ENCODE peak calls at places on chromosomes 5 and 9, in seven cellular contexts. D is heart right ventricle, H is thyroid gland, U is H1, J is dorsolateral prefrontal cortex, O is IMR-90, C is right lobe of liver. M is an unnamed sample.

GRCh38 chr9:89797255-89797654 is 192.4 kb downstream of the GADD45G start:
- DNase-seq in D (no peak), H (no peak), U (no peak), O (no peak), J (no peak), C (no peak), M (no peak)

GRCh38 chr5:136309932-136310598 is 55.3 kb downstream of the TRPC7 start:
- DNase-seq in U (no peak), O (no peak), J (no peak), H (no peak), C (no peak), D (no peak), M (no peak)

GRCh38 chr5:1467341-1468246 is 22.4 kb upstream of the SLC6A3 start:
- DNase-seq in C (peak; percentile 55), H (no peak), D (no peak), U (no peak), O (no peak), J (no peak), M (no peak)

GRCh38 chr5:64147379-64147778 is 18.3 kb upstream of the RNF180 start:
- DNase-seq in O (no peak), H (no peak), D (no peak), C (no peak), U (no peak), J (no peak), M (no peak)

GRCh38 chr9:135818718-135819475 is 88.4 kb downstream of the CAMSAP1 start:
- DNase-seq in H (no peak), J (no peak), U (no peak), O (no peak), C (no peak), D (no peak), M (no peak)

GRCh38 chr5:157324237-157324636 is 58.3 kb downstream of the CYFIP2 start:
- DNase-seq in U (no peak), D (no peak), C (no peak), O (no peak), J (no peak), H (no peak), M (no peak)

GRCh38 chr5:116487045-116487444 is 87.6 kb downstream of the SEMA6A start:
- DNase-seq in C (no peak), D (no peak), O (no peak), J (no peak), U (no peak), H (no peak), M (no peak)

GRCh38 chr5:179404321-179405053 is 59.2 kb upstream of the ADAMTS2 start:
- DNase-seq in O (peak; percentile 42), U (no peak), C (no peak), J (no peak), H (no peak), D (no peak), M (no peak)

GRCh38 chr5:80103375-80103774 is 68.2 kb downstream of the THBS4 start:
- DNase-seq in U (no peak), C (no peak), D (no peak), H (no peak), J (no peak), O (no peak), M (no peak)

GRCh38 chr9:128902351-128903078 is 18.3 kb upstream of the PHYHD1 start:
- DNase-seq in H (no peak), C (no peak), J (no peak), O (no peak), D (no peak), U (no peak), M (no peak)

GRCh38 chr5:109953821-109954220 is 264.1 kb downstream of the MAN2A1 start:
- DNase-seq in O (no peak), C (no peak), D (no peak), U (no peak), J (no peak), H (no peak), M (no peak)

GRCh38 chr5:72441094-72441723 is 66.0 kb downstream of the ZNF366 start:
- DNase-seq in J (no peak), O (peak; percentile 31), H (no peak), C (no peak), D (no peak), U (no peak), M (no peak)

GRCh38 chr9:129929467-129930125 is 94.3 kb downstream of the USP20 start:
- DNase-seq in H (no peak), O (no peak), U (no peak), D (no peak), C (no peak), J (no peak), M (no peak)

GRCh38 chr5:116575635-116576042 is 1.0 kb upstream of the SEMA6A start:
- DNase-seq in H (peak; percentile 65), O (no peak), C (no peak), U (no peak), J (peak; percentile 25), D (peak; percentile 9), M (no peak)

GRCh38 chr5:102958481-102959011 is 161.4 kb downstream of the GIN1 start:
- DNase-seq in C (no peak), H (no peak), O (peak; percentile 66), U (no peak), J (no peak), D (no peak), M (no peak)

GRCh38 chr5:78804995-78805394 is 156.4 kb upstream of the LHFPL2 start:
- DNase-seq in H (no peak), U (no peak), C (no peak), J (no peak), O (no peak), D (no peak), M (no peak)

GRCh38 chr5:85293139-85293785 is 908.6 kb upstream of the EDIL3 start:
- DNase-seq in O (peak; percentile 0), D (no peak), J (no peak), U (no peak), C (no peak), H (no peak), M (no peak)

GRCh38 chr5:171475551-171476035 is 56.1 kb downstream of the FGF18 start:
- DNase-seq in J (no peak), O (no peak), H (no peak), D (no peak), U (no peak), C (no peak), M (no peak)

GRCh38 chr5:151708126-151708525 is 21.4 kb upstream of the SPARC start:
- DNase-seq in U (no peak), D (no peak), O (no peak), H (no peak), J (no peak), C (no peak), M (no peak)

GRCh38 chr5:68653471-68653870 is 437.9 kb downstream of the PIK3R1 start:
- DNase-seq in D (no peak), O (no peak), C (no peak), U (no peak), H (no peak), J (no peak), M (no peak)

GRCh38 chr9:136107155-136107952 is 11.3 kb downstream of the TMEM250 start:
- DNase-seq in O (no peak), D (no peak), H (no peak), U (no peak), J (no peak), C (no peak), M (no peak)

GRCh38 chr9:94603259-94603776 is 9.7 kb upstream of the FBP2 start:
- DNase-seq in U (peak; percentile 64), O (peak; percentile 61), C (peak; percentile 84), H (peak; percentile 55), D (peak; percentile 44), J (peak; percentile 29), M (peak; percentile 47)

GRCh38 chr5:154002511-154003020 is 36.1 kb downstream of the FAM114A2 start:
- DNase-seq in O (no peak), C (no peak), J (no peak), U (no peak), H (no peak), D (no peak), M (no peak)

GRCh38 chr5:153999995-154000394 is 38.7 kb downstream of the FAM114A2 start:
- DNase-seq in O (no peak), J (no peak), U (no peak), D (no peak), H (no peak), C (no peak), M (no peak)

GRCh38 chr5:154000703-154001102 is 38.0 kb downstream of the FAM114A2 start:
- DNase-seq in O (no peak), D (no peak), H (no peak), J (no peak), C (no peak), U (no peak), M (no peak)

GRCh38 chr5:153998768-153999167 is 39.9 kb downstream of the FAM114A2 start:
- DNase-seq in D (no peak), U (no peak), C (no peak), O (no peak), H (no peak), J (no peak), M (no peak)

GRCh38 chr5:154002093-154002492 is 36.6 kb downstream of the FAM114A2 start:
- DNase-seq in C (no peak), D (peak; percentile 80), U (no peak), O (peak; percentile 30), H (peak; percentile 3), J (no peak), M (no peak)
- H3K27ac ChIP-seq in C (no peak overlapping the region), D (peak overlapping the region; percentile 82), U (no peak overlapping the region), O (no peak overlapping the region), H (peak overlapping the region; percentile 59), J (no peak overlapping the region), M (no peak overlapping the region)

GRCh38 chr5:175627037-175627436 is 30.8 kb upstream of the HRH2 start:
- DNase-seq in D (peak; percentile 7), C (no peak), U (no peak), J (no peak), O (no peak), H (no peak), M (no peak)
- H3K27ac ChIP-seq in D (no peak overlapping the region), C (no peak overlapping the region), U (no peak overlapping the region), J (no peak overlapping the region), O (no peak overlapping the region), H (no peak overlapping the region), M (no peak overlapping the region)

DNA sequence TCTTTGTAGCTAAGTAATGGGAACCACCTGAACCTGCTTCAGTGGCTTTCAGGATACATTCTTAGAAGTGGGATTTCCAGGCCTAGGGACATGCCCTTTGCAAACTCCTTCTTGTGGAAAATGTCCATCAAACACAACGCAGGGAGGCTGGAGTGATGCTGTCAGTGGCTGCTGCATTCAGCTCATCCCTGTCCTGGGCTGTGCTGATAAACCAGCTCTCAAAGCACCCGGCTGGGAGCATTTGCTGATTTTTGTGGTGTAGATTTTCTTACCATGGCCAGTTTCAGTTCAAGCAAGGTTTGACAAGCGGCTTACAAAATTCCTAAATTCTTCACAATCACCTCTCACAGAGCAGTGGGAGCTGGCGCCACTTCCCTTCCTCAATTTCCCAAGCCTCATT is 28.2 kb downstream of the FAM163B start:
- DNase-seq in D (no peak), H (no peak), O (no peak), J (no peak), U (no peak), C (no peak), M (no peak)
- H3K27ac ChIP-seq in D (peak overlapping the region; percentile 31), H (no peak overlapping the region), O (no peak overlapping the region), J (peak overlapping the region; percentile 38), U (no peak overlapping the region), C (no peak overlapping the region), M (no peak overlapping the region)

GRCh38 chr5:154683101-154683757 is 71.9 kb upstream of the LARP1 start:
- DNase-seq in D (no peak), C (no peak), H (no peak), U (no peak), O (no peak), J (no peak), M (no peak)
- H3K27ac ChIP-seq in D (peak overlapping the region; percentile 68), C (peak overlapping the region; percentile 83), H (peak overlapping the region; percentile 87), U (peak overlapping the region; percentile 75), O (no peak overlapping the region), J (peak overlapping the region; percentile 53), M (peak overlapping the region; percentile 38)

M was measured in caudate nucleus.